ENCODE peak calls at places on chromosomes 4 and X, in six cellular contexts. P, N, O, A, M and K are unnamed samples.

GRCh38 chr4:30866907-30867306 is 146.7 kb downstream of the PCDH7 start:
- DNase-seq in P (no peak), N (no peak), O (no peak), A (no peak), M (no peak), K (no peak)

GRCh38 chrX:149522914-149523313 is 17.8 kb upstream of the IDS start:
- DNase-seq in P (no peak), N (no peak), O (no peak), A (no peak), M (no peak), K (no peak)

GRCh38 chr4:114729339-114729738 is 130.7 kb downstream of the UGT8 start:
- DNase-seq in P (no peak), N (no peak), O (no peak), A (no peak), M (no peak), K (no peak)

GRCh38 chr4:37471971-37472370 is 214.2 kb downstream of the RELL1 start:
- DNase-seq in P (peak), N (no peak), O (peak), A (no peak), M (no peak), K (no peak)

GRCh38 chrX:92247076-92247475 is 467.9 kb downstream of the PCDH11X start:
- DNase-seq in P (no peak), N (no peak), O (no peak), A (no peak), M (no peak), K (no peak)

GRCh38 chrX:56813318-56813837 is 84.3 kb downstream of the NBDY start:
- DNase-seq in P (peak), N (no peak), O (no peak), A (peak), M (peak), K (peak)

GRCh38 chrX:134460005-134460860 is at the start of gene HPRT1:
- DNase-seq in P (peak), N (peak), O (peak), A (no peak), M (peak), K (peak)

GRCh38 chr4:26218677-26219181 is 102.1 kb upstream of the RBPJ start:
- DNase-seq in P (no peak), N (no peak), O (no peak), A (no peak), M (no peak), K (no peak)

GRCh38 chrX:108740299-108740774 is 4.0 kb upstream of the IRS4 start:
- DNase-seq in P (no peak), N (no peak), O (no peak), A (no peak), M (no peak), K (no peak)

GRCh38 chr4:186669159-186669720 is 54.4 kb downstream of the FAT1 start:
- DNase-seq in P (no peak), N (peak), O (no peak), A (peak), M (peak), K (peak)

GRCh38 chr4:146333187-146333894 is 119.0 kb downstream of the REELD1 start:
- DNase-seq in P (no peak), N (no peak), O (no peak), A (peak), M (peak), K (peak)

GRCh38 chr4:186781032-186781917 is 57.6 kb upstream of the FAT1 start:
- DNase-seq in P (no peak), N (no peak), O (no peak), A (no peak), M (peak), K (no peak)

GRCh38 chr4:93791570-93792195 is 36.9 kb upstream of the ATOH1 start:
- DNase-seq in P (no peak), N (no peak), O (no peak), A (peak), M (peak), K (peak)

GRCh38 chr4:82493721-82494425 is 63.5 kb downstream of the ENOPH1 start:
- DNase-seq in P (no peak), N (no peak), O (no peak), A (peak), M (no peak), K (peak)

GRCh38 chr4:8167815-8168214 is 9.2 kb upstream of the ABLIM2 start:
- DNase-seq in P (peak), N (no peak), O (no peak), A (no peak), M (no peak), K (no peak)

GRCh38 chr4:38872620-38873019 is 5.0 kb downstream of the FAM114A1 start:
- DNase-seq in P (no peak), N (no peak), O (peak), A (no peak), M (peak), K (peak)

GRCh38 chr4:53592686-53593641 is 1.7 kb upstream of the LNX1 start:
- DNase-seq in P (peak), N (peak), O (no peak), A (no peak), M (peak), K (no peak)

GRCh38 chr4:124980276-124980752 is 267.8 kb upstream of the ANKRD50 start:
- DNase-seq in P (no peak), N (peak), O (no peak), A (no peak), M (peak), K (peak)

GRCh38 chr4:156378053-156378665 is 424.5 kb upstream of the CTSO start:
- DNase-seq in P (no peak), N (no peak), O (no peak), A (no peak), M (peak), K (peak)

GRCh38 chr4:113474017-113474416 is 287.5 kb downstream of the CAMK2D start:
- DNase-seq in P (no peak), N (no peak), O (no peak), A (peak), M (peak), K (peak)

GRCh38 chr4:153490985-153491483 is 24.9 kb downstream of the TMEM131L start:
- DNase-seq in P (no peak), N (no peak), O (no peak), A (no peak), M (no peak), K (no peak)

GRCh38 chr4:180827193-180827592 is 1416.0 kb upstream of the TENM3 start:
- DNase-seq in P (no peak), N (no peak), O (no peak), A (peak), M (peak), K (peak)

GRCh38 chr4:69735119-69735518 is 25.3 kb downstream of the SULT1B1 start:
- DNase-seq in P (no peak), N (no peak), O (no peak), A (no peak), M (no peak), K (no peak)

GRCh38 chrX:133090410-133090809 is 6.5 kb downstream of the USP26 start:
- DNase-seq in P (no peak), N (no peak), O (no peak), A (no peak), M (no peak), K (no peak)

GRCh38 chrX:39850630-39851152 is 247.1 kb downstream of the BCOR start:
- DNase-seq in P (no peak), N (no peak), O (no peak), A (peak), M (peak), K (peak)

GRCh38 chr4:77358315-77358928 is 201.4 kb downstream of the CCNG2 start:
- DNase-seq in P (no peak), N (no peak), O (no peak), A (no peak), M (peak), K (peak)

GRCh38 chr4:129437347-129437746 is 341.4 kb downstream of the C4orf33 start:
- DNase-seq in P (no peak), N (no peak), O (no peak), A (no peak), M (no peak), K (no peak)

GRCh38 chrX:7462110-7462509 is 314.2 kb upstream of the PUDP start:
- DNase-seq in P (no peak), N (no peak), O (no peak), A (no peak), M (no peak), K (no peak)

GRCh38 chr4:92520563-92520962 is 216.8 kb downstream of the GRID2 start:
- DNase-seq in P (no peak), N (no peak), O (no peak), A (no peak), M (no peak), K (no peak)
- H3K4me3 ChIP-seq in P (no peak), N (no peak), O (no peak), A (no peak), M (no peak), K (no peak)

DNA sequence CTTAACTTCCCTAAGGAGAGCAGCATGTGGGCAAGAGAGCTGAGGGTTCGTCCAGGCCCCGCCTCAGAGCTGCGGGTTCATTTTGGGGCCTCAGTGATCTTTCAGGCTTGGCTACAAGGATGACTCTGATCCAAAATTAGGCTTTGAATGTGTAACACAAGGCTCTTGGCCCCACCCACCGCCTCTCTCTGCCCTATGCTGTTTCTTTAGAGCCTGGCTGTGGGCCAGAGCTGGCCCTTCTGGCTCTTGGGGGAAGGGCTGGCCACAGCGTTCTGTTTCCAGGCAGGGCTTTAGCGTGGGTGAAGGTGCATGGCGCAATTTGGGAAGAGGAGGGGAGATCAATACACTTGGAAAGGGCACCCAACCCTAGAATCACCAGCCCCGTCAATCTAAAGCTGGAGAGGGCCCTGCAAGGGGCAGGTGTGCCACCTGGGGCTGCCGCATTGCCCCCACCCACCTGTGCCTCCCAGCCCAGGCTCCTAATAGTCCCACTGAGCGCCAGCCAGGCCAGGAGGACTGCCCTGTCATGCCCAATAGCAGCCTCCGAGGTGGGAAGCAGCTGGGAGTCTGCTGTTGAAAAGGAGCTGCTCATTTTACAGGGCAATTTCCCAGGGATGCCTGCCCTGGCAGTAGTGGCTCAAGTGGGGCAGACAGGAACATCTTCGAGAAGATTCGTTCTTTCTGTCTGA is 84.5 kb upstream of the MAML3 start:
- DNase-seq in P (peak), N (peak), O (peak), A (no peak), M (peak), K (peak)
- H3K4me3 ChIP-seq in P (no peak), N (peak), O (no peak), A (no peak), M (no peak), K (peak)

GRCh38 chr4:4668355-4669210 is 126.7 kb upstream of the STX18 start:
- DNase-seq in P (no peak), N (no peak), O (no peak), A (no peak), M (no peak), K (no peak)

GRCh38 chr4:4666187-4666586 is 124.3 kb upstream of the STX18 start:
- DNase-seq in P (no peak), N (no peak), O (no peak), A (no peak), M (no peak), K (no peak)

GRCh38 chr4:4664234-4664633 is 122.4 kb upstream of the STX18 start:
- DNase-seq in P (no peak), N (no peak), O (no peak), A (no peak), M (no peak), K (no peak)

GRCh38 chr4:4667643-4668081 is 125.8 kb upstream of the STX18 start:
- DNase-seq in P (no peak), N (no peak), O (no peak), A (no peak), M (no peak), K (no peak)

GRCh38 chr4:4666693-4667642 is 125.1 kb upstream of the STX18 start:
- DNase-seq in P (no peak), N (no peak), O (no peak), A (no peak), M (peak), K (peak)
- H3K4me3 ChIP-seq in P (no peak), N (no peak), O (no peak), A (no peak), M (no peak), K (no peak)

GRCh38 chr4:87316961-87317360 is 5.7 kb downstream of the HSD17B13 start:
- DNase-seq in P (no peak), N (no peak), O (no peak), A (no peak), M (no peak), K (no peak)

GRCh38 chr4:87322754-87323153 is at the start of gene HSD17B13:
- DNase-seq in P (no peak), N (no peak), O (peak), A (no peak), M (no peak), K (no peak)

GRCh38 chr4:87321888-87322287 is 794 bp downstream of the HSD17B13 start:
- DNase-seq in P (no peak), N (no peak), O (no peak), A (no peak), M (no peak), K (no peak)

GRCh38 chr4:87313756-87314155 is 8.9 kb downstream of the HSD17B13 start:
- DNase-seq in P (no peak), N (no peak), O (no peak), A (no peak), M (peak), K (peak)

GRCh38 chr4:87317527-87317926 is 5.2 kb downstream of the HSD17B13 start:
- DNase-seq in P (no peak), N (no peak), O (no peak), A (no peak), M (peak), K (peak)
- H3K4me3 ChIP-seq in P (no peak), N (no peak), O (no peak), A (no peak), M (no peak), K (no peak)

GRCh38 chr4:165330666-165331065 is 3.2 kb downstream of the MSMO1 start:
- DNase-seq in P (no peak), N (no peak), O (no peak), A (no peak), M (no peak), K (no peak)
- H3K4me3 ChIP-seq in P (peak), N (no peak), O (peak), A (no peak), M (peak), K (peak)

GRCh38 chrX:71117358-71117757 is 1.0 kb upstream of the MED12 start:
- DNase-seq in P (no peak), N (no peak), O (no peak), A (no peak), M (no peak), K (no peak)
- H3K4me3 ChIP-seq in P (no peak), N (peak), O (no peak), A (no peak), M (no peak), K (no peak)

GRCh38 chrX:36963852-36964251 is 44.3 kb upstream of the FAM47C start:
- DNase-seq in P (no peak), N (no peak), O (no peak), A (no peak), M (no peak), K (no peak)
- H3K4me3 ChIP-seq in P (no peak), N (no peak), O (peak), A (no peak), M (no peak), K (no peak)

GRCh38 chr4:174520655-174521054 is 1.6 kb downstream of the HPGD start:
- DNase-seq in P (no peak), N (no peak), O (no peak), A (no peak), M (no peak), K (no peak)
- H3K4me3 ChIP-seq in P (peak), N (no peak), O (peak), A (no peak), M (no peak), K (no peak)

DNA sequence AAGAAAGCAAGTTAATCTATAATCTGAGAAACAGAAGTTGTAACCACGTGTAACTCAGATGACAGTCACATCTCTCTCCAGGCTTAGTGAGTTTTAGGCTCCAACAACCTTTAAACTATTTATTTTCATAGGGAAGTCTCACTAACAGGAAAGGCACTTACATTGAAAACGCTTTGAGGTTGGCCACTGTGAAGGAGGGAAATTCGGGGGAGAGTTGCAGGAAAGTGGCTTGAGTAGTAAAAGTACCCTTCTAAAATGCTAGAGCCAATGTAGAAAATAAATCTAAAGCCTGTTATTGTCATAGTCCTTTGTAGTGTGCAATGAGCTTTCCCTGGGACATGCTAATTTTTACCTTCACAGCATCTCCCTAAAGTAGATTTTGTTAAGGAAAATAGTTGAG is 995 bp upstream of the NFXL1 start:
- DNase-seq in P (no peak), N (no peak), O (no peak), A (no peak), M (no peak), K (no peak)
- H3K4me3 ChIP-seq in P (peak), N (no peak), O (peak), A (no peak), M (no peak), K (no peak)